ENCODE peak calls at places on chromosomes 4 and X, in four cellular contexts. A is upper lobe of left lung, G is heart left ventricle, E is A549. X is an unnamed sample.

GRCh38 chrX:37787353-37787869 is 7.6 kb downstream of the CYBB start:
- DNase-seq in G (no peak), A (no peak), E (no peak), X (no peak)

GRCh38 chrX:153736871-153737441 is 12.3 kb downstream of the ABCD1 start:
- DNase-seq in G (no peak), E (no peak), A (no peak), X (no peak)

GRCh38 chr4:156169011-156169410 is 215.3 kb upstream of the CTSO start:
- DNase-seq in E (peak; percentile 4), G (peak; percentile 59), A (no peak), X (no peak)

GRCh38 chrX:129655547-129656248 is 942 bp upstream of the APLN start:
- DNase-seq in A (no peak), G (no peak), E (peak; percentile 48), X (peak; percentile 63)

GRCh38 chrX:68827848-68828562 is 816 bp upstream of the EFNB1 start:
- DNase-seq in G (peak; percentile 84), A (peak; percentile 40), E (peak; percentile 79), X (peak; percentile 94)

GRCh38 chrX:68599256-68600152 is 48.0 kb upstream of the STARD8 start:
- DNase-seq in A (no peak), E (peak; percentile 9), G (no peak), X (no peak)

GRCh38 chrX:110671068-110671803 is 124.4 kb downstream of the CHRDL1 start:
- DNase-seq in A (no peak), G (no peak), E (no peak), X (no peak)

GRCh38 chr4:21819086-21819485 is 129.5 kb downstream of the KCNIP4 start:
- DNase-seq in E (no peak), A (no peak), G (no peak), X (no peak)

GRCh38 chr4:109559983-109560686 is at the start of gene MCUB:
- DNase-seq in E (peak; percentile 85), A (peak; percentile 96), G (peak; percentile 88), X (peak; percentile 93)

GRCh38 chrX:44428989-44429627 is 85.6 kb upstream of the EFHC2 start:
- DNase-seq in E (peak; percentile 71), G (no peak), A (no peak), X (no peak)

GRCh38 chr4:82542642-82543041 is 19.1 kb downstream of the TMEM150C start:
- DNase-seq in E (no peak), G (no peak), A (no peak), X (no peak)

GRCh38 chrX:77785400-77785745 is 643 bp downstream of the ATRX start:
- DNase-seq in G (no peak), A (no peak), E (peak; percentile 40), X (no peak)

GRCh38 chr4:89753601-89754066 is 83.3 kb downstream of the SNCA start:
- DNase-seq in E (peak; percentile 62), A (no peak), G (no peak), X (no peak)

GRCh38 chr4:183507928-183508327 is 3.1 kb downstream of the ING2 start:
- DNase-seq in E (peak; percentile 14), G (no peak), A (no peak), X (no peak)

GRCh38 chr4:170465434-170465833 is 375.7 kb upstream of the AADAT start:
- DNase-seq in E (no peak), A (peak; percentile 10), G (no peak), X (no peak)

GRCh38 chr4:176149680-176150079 is 45.7 kb downstream of the SPATA4 start:
- DNase-seq in A (no peak), E (no peak), G (no peak), X (no peak)

GRCh38 chr4:176150704-176151103 is 44.7 kb downstream of the SPATA4 start:
- DNase-seq in G (no peak), A (no peak), E (no peak), X (no peak)

GRCh38 chr4:176153124-176153523 is 42.3 kb downstream of the SPATA4 start:
- DNase-seq in E (no peak), G (no peak), A (no peak), X (no peak)

GRCh38 chr4:176150283-176150682 is 45.1 kb downstream of the SPATA4 start:
- DNase-seq in E (peak; percentile 18), A (no peak), G (no peak), X (no peak)
- TF ChIP-seq CTCF in E (peak; percentile 38), A (no peak), G (peak; percentile 49), X (peak; percentile 60)

DNA sequence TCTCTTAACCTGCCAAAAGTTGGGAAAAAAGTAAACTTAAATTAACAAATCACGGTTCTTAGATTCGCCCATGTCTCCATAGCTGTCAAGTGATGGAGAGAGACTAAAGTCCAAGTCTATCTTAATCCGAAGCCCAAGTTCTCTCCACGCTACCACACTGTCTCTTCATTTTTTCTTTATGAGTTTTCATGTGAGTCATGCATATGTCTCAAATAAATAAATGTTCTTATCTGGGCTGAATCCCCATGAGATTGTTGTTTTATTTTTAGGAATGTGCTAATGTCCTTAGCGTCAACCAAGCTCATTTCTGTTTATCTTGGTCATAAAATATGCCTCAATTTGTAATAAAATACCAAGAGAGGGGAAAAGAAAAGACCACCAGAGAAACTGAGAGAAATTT is 169.3 kb downstream of the RCHY1 start:
- DNase-seq in G (no peak), A (no peak), E (peak; percentile 4), X (no peak)
- TF ChIP-seq CTCF in G (no peak), A (no peak), E (no peak), X (no peak)

GRCh38 chrX:106954041-106954440 is 33.8 kb downstream of the CLDN2 start:
- DNase-seq in E (no peak), A (no peak), G (no peak), X (no peak)

GRCh38 chrX:106951230-106951629 is 31.0 kb downstream of the CLDN2 start:
- DNase-seq in G (no peak), A (no peak), E (no peak), X (no peak)

GRCh38 chrX:106952089-106952488 is 31.9 kb downstream of the CLDN2 start:
- DNase-seq in E (no peak), A (no peak), G (no peak), X (no peak)

GRCh38 chrX:106955004-106955772 is 35.0 kb downstream of the CLDN2 start:
- DNase-seq in E (peak; percentile 59), G (no peak), A (no peak), X (no peak)

GRCh38 chrX:106952988-106953387 is 32.8 kb downstream of the CLDN2 start:
- DNase-seq in E (peak; percentile 32), G (no peak), A (no peak), X (no peak)
- TF ChIP-seq CTCF in E (peak; percentile 60), G (peak; percentile 42), A (no peak), X (peak; percentile 52)

DNA sequence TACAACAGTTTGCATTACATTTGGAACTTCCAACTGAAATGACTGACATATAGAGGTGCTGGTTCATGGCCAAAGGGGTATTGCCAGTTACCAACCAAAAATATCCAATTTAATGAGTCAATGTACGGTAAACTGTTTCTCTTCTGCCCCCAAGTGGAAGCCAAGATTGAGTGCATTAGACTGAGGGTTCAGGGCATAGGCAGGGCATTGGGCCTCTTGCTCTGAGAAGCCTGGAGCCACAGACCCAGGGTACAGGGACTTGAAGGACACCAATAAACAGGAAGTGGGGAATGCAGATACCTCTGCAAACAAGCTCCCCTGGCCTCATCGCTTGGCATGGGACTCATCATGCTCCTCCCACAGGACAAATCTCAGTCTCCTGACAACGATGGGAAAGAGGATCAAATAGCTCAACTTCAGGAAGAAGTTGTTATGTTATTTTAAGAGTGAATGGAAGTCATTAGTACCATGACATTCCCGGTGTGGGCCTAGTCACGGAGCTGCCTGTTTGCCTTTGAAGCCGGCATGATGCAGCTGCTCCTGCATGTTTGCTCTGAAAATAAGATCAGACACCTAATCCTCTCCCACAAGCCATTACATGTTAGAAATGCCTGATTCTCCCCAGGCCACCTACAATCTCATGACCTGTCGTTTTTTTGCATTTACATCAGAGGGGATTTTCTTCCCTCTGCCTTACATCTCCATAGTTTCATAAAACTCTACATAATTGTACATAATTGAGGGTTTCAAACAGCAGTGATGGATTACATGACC is 224.2 kb downstream of the RCHY1 start:
- DNase-seq in G (no peak), E (peak; percentile 14), A (no peak), X (no peak)
- TF ChIP-seq CTCF in G (peak; percentile 31), E (no peak), A (peak; percentile 38), X (peak; percentile 33)